ENCODE peak calls at places on chromosome 1, in five cellular contexts. One of them, this sample, is unnamed.

GRCh38 chr1:234955107-234955731 is 173.4 kb downstream of the TOMM20 start:
- DNase-seq in H1: no peak
- DNase-seq in IMR-90: peak; percentile 59
- DNase-seq in neuronal stem cell: no peak
- DNase-seq in mesenchymal stem cell: peak; percentile 76
- DNase-seq in this sample: peak; percentile 23

GRCh38 chr1:242017580-242018233 is 18.8 kb upstream of the MAP1LC3C start:
- DNase-seq in H1: no peak
- DNase-seq in IMR-90: peak; percentile 21
- DNase-seq in neuronal stem cell: no peak
- DNase-seq in mesenchymal stem cell: peak; percentile 24
- DNase-seq in this sample: peak; percentile 50

GRCh38 chr1:221449801-221450470 is 292.0 kb downstream of the DUSP10 start:
- DNase-seq in H1: no peak
- DNase-seq in IMR-90: peak; percentile 80
- DNase-seq in neuronal stem cell: no peak
- DNase-seq in mesenchymal stem cell: no peak
- DNase-seq in this sample: no peak

GRCh38 chr1:204194771-204195170 is 1.5 kb downstream of the KISS1 start:
- DNase-seq in H1: no peak
- DNase-seq in IMR-90: no peak
- DNase-seq in neuronal stem cell: no peak
- DNase-seq in mesenchymal stem cell: no peak
- DNase-seq in this sample: no peak

GRCh38 chr1:85992756-85993155 is 163.8 kb downstream of the COL24A1 start:
- DNase-seq in H1: no peak
- DNase-seq in IMR-90: peak; percentile 76
- DNase-seq in neuronal stem cell: no peak
- DNase-seq in mesenchymal stem cell: peak; percentile 16
- DNase-seq in this sample: no peak

GRCh38 chr1:241551759-241552638 is 19.8 kb downstream of the KMO start:
- DNase-seq in H1: no peak
- DNase-seq in IMR-90: peak; percentile 10
- DNase-seq in neuronal stem cell: no peak
- DNase-seq in mesenchymal stem cell: no peak
- DNase-seq in this sample: no peak

GRCh38 chr1:10623391-10624145 is 148.8 kb downstream of the PEX14 start:
- DNase-seq in H1: no peak
- DNase-seq in IMR-90: no peak
- DNase-seq in neuronal stem cell: no peak
- DNase-seq in mesenchymal stem cell: no peak
- DNase-seq in this sample: no peak

GRCh38 chr1:3814065-3814464 is 17.8 kb upstream of the LRRC47 start:
- DNase-seq in H1: no peak
- DNase-seq in IMR-90: no peak
- DNase-seq in neuronal stem cell: no peak
- DNase-seq in mesenchymal stem cell: no peak
- DNase-seq in this sample: no peak

GRCh38 chr1:234963904-234964702 is 164.5 kb downstream of the TOMM20 start:
- DNase-seq in H1: no peak
- DNase-seq in IMR-90: no peak
- DNase-seq in neuronal stem cell: no peak
- DNase-seq in mesenchymal stem cell: no peak
- DNase-seq in this sample: no peak

GRCh38 chr1:199931666-199932377 is 95.7 kb upstream of the NR5A2 start:
- DNase-seq in H1: no peak
- DNase-seq in IMR-90: no peak
- DNase-seq in neuronal stem cell: no peak
- DNase-seq in mesenchymal stem cell: peak; percentile 45
- DNase-seq in this sample: peak; percentile 49

GRCh38 chr1:151992345-151993083 is 1.1 kb downstream of the S100A10 start:
- DNase-seq in H1: peak; percentile 77
- DNase-seq in IMR-90: peak; percentile 87
- DNase-seq in neuronal stem cell: no peak
- DNase-seq in mesenchymal stem cell: peak; percentile 93
- DNase-seq in this sample: peak; percentile 85
- H2BK5ac ChIP-seq in H1: peak overlapping the region; percentile 75
- H2BK5ac ChIP-seq in IMR-90: peak overlapping the region; percentile 88
- H2BK5ac ChIP-seq in neuronal stem cell: no peak overlapping the region
- H2BK5ac ChIP-seq in mesenchymal stem cell: no peak overlapping the region
- H2BK5ac ChIP-seq in this sample: peak overlapping the region; percentile 74

GRCh38 chr1:187938092-187938491 is 1109.3 kb downstream of the PLA2G4A start:
- DNase-seq in H1: no peak
- DNase-seq in IMR-90: no peak
- DNase-seq in neuronal stem cell: no peak
- DNase-seq in mesenchymal stem cell: no peak
- DNase-seq in this sample: no peak
- H4K91ac ChIP-seq in H1: no peak overlapping the region
- H4K91ac ChIP-seq in IMR-90: no peak overlapping the region
- H4K91ac ChIP-seq in neuronal stem cell: no peak overlapping the region
- H4K91ac ChIP-seq in mesenchymal stem cell: no peak overlapping the region
- H4K91ac ChIP-seq in this sample: no peak overlapping the region

GRCh38 chr1:164611754-164612642 is 53.0 kb downstream of the PBX1 start:
- DNase-seq in H1: no peak
- DNase-seq in IMR-90: peak; percentile 86
- DNase-seq in neuronal stem cell: peak; percentile 62
- DNase-seq in mesenchymal stem cell: peak; percentile 43
- DNase-seq in this sample: peak; percentile 37

GRCh38 chr1:164617607-164618564 is 58.9 kb downstream of the PBX1 start:
- DNase-seq in H1: peak; percentile 21
- DNase-seq in IMR-90: peak; percentile 42
- DNase-seq in neuronal stem cell: no peak
- DNase-seq in mesenchymal stem cell: peak; percentile 41
- DNase-seq in this sample: peak; percentile 58

GRCh38 chr1:164610528-164611222 is 51.7 kb downstream of the PBX1 start:
- DNase-seq in H1: no peak
- DNase-seq in IMR-90: no peak
- DNase-seq in neuronal stem cell: no peak
- DNase-seq in mesenchymal stem cell: no peak
- DNase-seq in this sample: no peak

GRCh38 chr1:164613176-164613575 is 54.2 kb downstream of the PBX1 start:
- DNase-seq in H1: no peak
- DNase-seq in IMR-90: no peak
- DNase-seq in neuronal stem cell: no peak
- DNase-seq in mesenchymal stem cell: no peak
- DNase-seq in this sample: peak; percentile 69

GRCh38 chr1:164614316-164614715 is 55.3 kb downstream of the PBX1 start:
- DNase-seq in H1: no peak
- DNase-seq in IMR-90: no peak
- DNase-seq in neuronal stem cell: no peak
- DNase-seq in mesenchymal stem cell: no peak
- DNase-seq in this sample: no peak
- H3K4me3 ChIP-seq in H1: no peak overlapping the region
- H3K4me3 ChIP-seq in IMR-90: no peak overlapping the region
- H3K4me3 ChIP-seq in neuronal stem cell: no peak overlapping the region
- H3K4me3 ChIP-seq in mesenchymal stem cell: no peak overlapping the region
- H3K4me3 ChIP-seq in this sample: no peak overlapping the region

GRCh38 chr1:226825037-226825745 is 45.2 kb upstream of the PSEN2 start:
- DNase-seq in H1: no peak
- DNase-seq in IMR-90: no peak
- DNase-seq in neuronal stem cell: no peak
- DNase-seq in mesenchymal stem cell: no peak
- DNase-seq in this sample: no peak

GRCh38 chr1:226827968-226828513 is 42.4 kb upstream of the PSEN2 start:
- DNase-seq in H1: peak; percentile 78
- DNase-seq in IMR-90: peak; percentile 93
- DNase-seq in neuronal stem cell: peak; percentile 92
- DNase-seq in mesenchymal stem cell: peak; percentile 95
- DNase-seq in this sample: peak; percentile 98

GRCh38 chr1:226827458-226827857 is 43.0 kb upstream of the PSEN2 start:
- DNase-seq in H1: no peak
- DNase-seq in IMR-90: no peak
- DNase-seq in neuronal stem cell: no peak
- DNase-seq in mesenchymal stem cell: no peak
- DNase-seq in this sample: no peak

GRCh38 chr1:226825746-226826100 is 44.7 kb upstream of the PSEN2 start:
- DNase-seq in H1: no peak
- DNase-seq in IMR-90: no peak
- DNase-seq in neuronal stem cell: no peak
- DNase-seq in mesenchymal stem cell: no peak
- DNase-seq in this sample: no peak

GRCh38 chr1:226826479-226827245 is 43.8 kb upstream of the PSEN2 start:
- DNase-seq in H1: no peak
- DNase-seq in IMR-90: no peak
- DNase-seq in neuronal stem cell: no peak
- DNase-seq in mesenchymal stem cell: no peak
- DNase-seq in this sample: no peak
- H2BK5ac ChIP-seq in H1: no peak overlapping the region
- H2BK5ac ChIP-seq in IMR-90: no peak overlapping the region
- H2BK5ac ChIP-seq in neuronal stem cell: no peak overlapping the region
- H2BK5ac ChIP-seq in mesenchymal stem cell: no peak overlapping the region
- H2BK5ac ChIP-seq in this sample: no peak overlapping the region

GRCh38 chr1:53408013-53408754 is 51.0 kb upstream of the DMRTB1 start:
- DNase-seq in H1: no peak
- DNase-seq in IMR-90: peak; percentile 39
- DNase-seq in neuronal stem cell: no peak
- DNase-seq in mesenchymal stem cell: peak; percentile 12
- DNase-seq in this sample: no peak
- H4K91ac ChIP-seq in H1: peak overlapping the region; percentile 1
- H4K91ac ChIP-seq in IMR-90: no peak overlapping the region
- H4K91ac ChIP-seq in neuronal stem cell: no peak overlapping the region
- H4K91ac ChIP-seq in mesenchymal stem cell: no peak overlapping the region
- H4K91ac ChIP-seq in this sample: no peak overlapping the region

DNA sequence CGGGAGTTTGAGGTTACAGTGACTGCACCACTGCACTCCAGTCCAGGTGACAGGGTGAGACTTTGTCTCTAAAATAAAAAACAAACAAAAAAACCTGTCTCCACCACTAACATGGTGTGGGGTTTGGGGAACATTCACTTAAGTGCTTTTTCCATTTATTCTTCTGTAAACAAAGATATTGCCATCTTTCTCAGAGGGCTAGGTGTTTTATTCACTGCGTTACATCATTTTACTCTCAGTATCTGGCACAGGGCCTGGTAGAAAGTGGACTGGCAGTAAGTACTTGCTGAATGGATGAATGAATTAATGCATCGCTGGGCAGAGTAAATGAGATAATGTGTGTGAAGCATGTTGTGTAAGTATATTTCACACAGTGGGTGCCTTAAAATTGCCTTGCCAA is 20.1 kb downstream of the KIAA0040 start:
- DNase-seq in H1: no peak
- DNase-seq in IMR-90: no peak
- DNase-seq in neuronal stem cell: no peak
- DNase-seq in mesenchymal stem cell: no peak
- DNase-seq in this sample: no peak
- H3K4me3 ChIP-seq in H1: no peak overlapping the region
- H3K4me3 ChIP-seq in IMR-90: no peak overlapping the region
- H3K4me3 ChIP-seq in neuronal stem cell: no peak overlapping the region
- H3K4me3 ChIP-seq in mesenchymal stem cell: no peak overlapping the region
- H3K4me3 ChIP-seq in this sample: no peak overlapping the region

GRCh38 chr1:206524739-206525364 is 17.5 kb downstream of the RASSF5 start:
- DNase-seq in H1: no peak
- DNase-seq in IMR-90: no peak
- DNase-seq in neuronal stem cell: no peak
- DNase-seq in mesenchymal stem cell: no peak
- DNase-seq in this sample: no peak
- H2BK5ac ChIP-seq in H1: no peak overlapping the region
- H2BK5ac ChIP-seq in IMR-90: no peak overlapping the region
- H2BK5ac ChIP-seq in neuronal stem cell: no peak overlapping the region
- H2BK5ac ChIP-seq in mesenchymal stem cell: no peak overlapping the region
- H2BK5ac ChIP-seq in this sample: no peak overlapping the region

This sample was measured in trophoblast cell.